ENCODE peak calls at places on chromosome 9, in nine cellular contexts. I, Y, B, C, A, W, M, S and U are unnamed samples.
A peak's percentile ranks its signal among the peaks of the same experiment; 100 is the strongest.

GRCh38 chr9:108776920-108777650 is 78.7 kb downstream of the ACTL7B start:
- DNase-seq in B (no peak), A (no peak), S (no peak), Y (peak; percentile 55), W (no peak), M (no peak), I (peak; percentile 43), C (no peak), U (no peak)

GRCh38 chr9:123514766-123515165 is 158.8 kb downstream of the CRB2 start:
- DNase-seq in B (no peak), C (no peak), W (no peak), A (no peak), Y (no peak), I (no peak), M (no peak), S (no peak), U (no peak)

GRCh38 chr9:69027355-69028097 is 8.0 kb upstream of the FXN start:
- DNase-seq in M (peak; percentile 53), C (no peak), S (no peak), W (no peak), Y (peak; percentile 45), I (no peak), B (peak; percentile 64), A (no peak), U (peak; percentile 69)

GRCh38 chr9:124000161-124000783 is 11.3 kb upstream of the LHX2 start:
- DNase-seq in M (no peak), S (no peak), B (no peak), A (peak; percentile 51), W (no peak), C (no peak), Y (no peak), I (no peak), U (no peak)

GRCh38 chr9:107667269-107667681 is 177.7 kb upstream of the KLF4 start:
- DNase-seq in A (no peak), B (no peak), M (peak; percentile 22), C (no peak), S (no peak), Y (no peak), I (no peak), W (no peak), U (no peak)

GRCh38 chr9:75451505-75451904 is 363.2 kb downstream of the OSTF1 start:
- DNase-seq in A (no peak), I (no peak), S (no peak), Y (no peak), M (no peak), C (no peak), W (no peak), B (no peak), U (no peak)

GRCh38 chr9:93049491-93049890 is 9.0 kb upstream of the SUSD3 start:
- DNase-seq in S (no peak), W (no peak), A (no peak), B (no peak), I (no peak), Y (no peak), M (no peak), C (no peak), U (no peak)

GRCh38 chr9:108473209-108474112 is 382.3 kb downstream of the ACTL7B start:
- DNase-seq in W (no peak), Y (peak; percentile 78), I (no peak), C (no peak), S (no peak), M (peak; percentile 74), A (no peak), B (peak; percentile 89), U (no peak)

GRCh38 chr9:126793686-126794417 is 11.0 kb upstream of the ZBTB43 start:
- DNase-seq in S (no peak), B (no peak), C (no peak), Y (peak; percentile 93), A (no peak), I (no peak), M (no peak), W (no peak), U (no peak)

GRCh38 chr9:137694962-137695875 is 76.4 kb downstream of the EHMT1 start:
- DNase-seq in I (peak; percentile 68), B (peak; percentile 61), W (no peak), S (peak; percentile 54), Y (no peak), A (no peak), C (peak; percentile 70), M (peak; percentile 39), U (peak; percentile 75)

GRCh38 chr9:16921855-16922254 is 51.4 kb upstream of the BNC2 start:
- DNase-seq in M (no peak), A (no peak), I (no peak), S (peak; percentile 13), W (no peak), B (peak; percentile 46), Y (peak; percentile 19), C (no peak), U (peak; percentile 0)

GRCh38 chr9:125754096-125754495 is 6.9 kb downstream of the PBX3 start:
- DNase-seq in M (no peak), S (no peak), B (no peak), A (no peak), W (no peak), C (no peak), I (no peak), Y (no peak), U (no peak)
- H3K27ac ChIP-seq in M (no peak overlapping the region), S (no peak overlapping the region), B (no peak overlapping the region), A (no peak overlapping the region), W (no peak overlapping the region), C (no peak overlapping the region), I (no peak overlapping the region), Y (no peak overlapping the region), U (no peak overlapping the region)

GRCh38 chr9:104075801-104076753 is 18.0 kb upstream of the SMC2 start:
- DNase-seq in Y (peak; percentile 91), W (no peak), S (no peak), M (no peak), A (no peak), B (no peak), I (no peak), C (no peak), U (no peak)
- H3K27ac ChIP-seq in Y (peak overlapping the region; percentile 98), W (peak overlapping the region; percentile 51), S (no peak overlapping the region), M (no peak overlapping the region), A (no peak overlapping the region), B (peak overlapping the region; percentile 22), I (no peak overlapping the region), C (no peak overlapping the region), U (no peak overlapping the region)

GRCh38 chr9:105643795-105644194 is 18.5 kb upstream of the TAL2 start:
- DNase-seq in S (no peak), I (no peak), A (no peak), Y (no peak), C (no peak), W (no peak), B (no peak), M (no peak), U (no peak)
- H3K27ac ChIP-seq in S (no peak overlapping the region), I (no peak overlapping the region), A (no peak overlapping the region), Y (no peak overlapping the region), C (no peak overlapping the region), W (no peak overlapping the region), B (no peak overlapping the region), M (no peak overlapping the region), U (no peak overlapping the region)

DNA sequence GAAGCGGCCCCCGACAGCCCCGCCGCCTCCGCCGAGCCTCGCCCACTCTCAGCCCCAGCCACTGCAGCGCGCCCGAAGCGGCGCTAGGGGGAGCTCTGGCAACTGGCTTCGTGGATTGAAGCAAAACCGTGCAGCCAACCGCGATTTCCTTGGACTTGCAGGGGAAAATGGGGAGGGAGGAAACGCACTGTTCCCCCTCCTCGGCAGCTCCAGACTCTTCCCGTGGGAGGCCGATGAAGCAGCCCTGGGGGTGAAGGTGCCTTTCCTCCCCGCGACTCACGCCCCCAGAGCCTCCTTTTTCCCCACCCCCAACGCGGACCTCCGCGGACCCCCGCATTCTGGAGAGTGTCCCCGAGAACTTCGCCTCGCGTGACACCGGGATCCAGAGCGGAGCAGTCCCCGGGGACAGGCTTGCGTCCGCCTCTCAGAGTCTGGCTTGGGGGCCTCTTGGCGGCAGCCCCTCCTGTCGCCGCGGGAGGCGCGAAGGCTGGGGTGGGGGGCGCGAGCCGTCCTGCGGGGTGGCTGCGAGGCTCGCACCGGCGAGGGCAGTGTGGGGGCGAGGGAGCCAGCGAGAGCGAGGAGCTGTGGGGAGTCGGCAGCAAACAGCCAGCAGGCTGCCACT is 3.8 kb downstream of the IER5L start:
- DNase-seq in Y (peak; percentile 74), A (peak; percentile 96), S (no peak), C (peak; percentile 93), I (peak; percentile 94), W (peak; percentile 95), M (peak; percentile 81), B (peak; percentile 93), U (peak; percentile 85)
- H3K27ac ChIP-seq in Y (peak overlapping the region; percentile 63), A (peak overlapping the region; percentile 96), S (no peak overlapping the region), C (peak overlapping the region; percentile 94), I (peak overlapping the region; percentile 98), W (peak overlapping the region; percentile 82), M (peak overlapping the region; percentile 91), B (peak overlapping the region; percentile 99), U (peak overlapping the region; percentile 93)

GRCh38 chr9:83969602-83970001 is 10.4 kb downstream of the HNRNPK start:
- DNase-seq in C (no peak), I (no peak), W (no peak), Y (no peak), B (no peak), M (no peak), A (no peak), S (no peak), U (no peak)
- H3K27ac ChIP-seq in C (no peak overlapping the region), I (no peak overlapping the region), W (no peak overlapping the region), Y (no peak overlapping the region), B (no peak overlapping the region), M (no peak overlapping the region), A (no peak overlapping the region), S (no peak overlapping the region), U (no peak overlapping the region)

DNA sequence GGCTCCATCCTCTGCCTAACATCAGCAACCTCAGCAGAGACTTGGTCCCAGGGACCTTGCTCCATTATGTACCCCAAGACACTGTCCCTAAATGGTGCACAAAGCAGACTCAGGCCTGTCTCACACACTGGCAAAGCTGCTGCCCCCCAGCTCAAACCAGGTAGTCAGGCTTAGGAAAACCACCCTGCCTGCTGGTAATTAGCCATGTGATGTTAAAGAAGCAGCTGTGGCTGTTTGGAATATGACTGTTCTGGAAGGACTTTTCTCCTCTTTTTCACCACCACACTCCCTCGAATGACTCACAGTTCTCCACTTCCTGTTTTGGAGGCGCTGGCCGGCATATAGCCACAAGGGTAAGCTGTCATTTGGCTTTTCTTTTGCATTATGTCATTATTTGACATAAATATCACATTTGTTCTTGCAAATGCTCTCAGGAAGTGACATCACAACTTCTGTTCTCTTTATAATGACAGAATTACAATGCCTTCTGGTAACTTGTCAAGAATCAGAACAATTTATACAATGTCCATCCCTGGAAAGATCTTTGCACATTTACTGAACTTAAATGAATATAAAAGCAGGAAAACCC is 113.9 kb downstream of the SUSD1 start:
- DNase-seq in Y (peak; percentile 97), A (peak; percentile 82), C (no peak), S (no peak), W (peak; percentile 88), B (peak; percentile 80), I (peak; percentile 55), M (peak; percentile 98), U (peak; percentile 84)
- H3K27ac ChIP-seq in Y (peak overlapping the region; percentile 82), A (peak overlapping the region; percentile 79), C (peak overlapping the region; percentile 75), S (no peak overlapping the region), W (peak overlapping the region; percentile 82), B (peak overlapping the region; percentile 74), I (peak overlapping the region; percentile 88), M (peak overlapping the region; percentile 97), U (peak overlapping the region; percentile 83)

DNA sequence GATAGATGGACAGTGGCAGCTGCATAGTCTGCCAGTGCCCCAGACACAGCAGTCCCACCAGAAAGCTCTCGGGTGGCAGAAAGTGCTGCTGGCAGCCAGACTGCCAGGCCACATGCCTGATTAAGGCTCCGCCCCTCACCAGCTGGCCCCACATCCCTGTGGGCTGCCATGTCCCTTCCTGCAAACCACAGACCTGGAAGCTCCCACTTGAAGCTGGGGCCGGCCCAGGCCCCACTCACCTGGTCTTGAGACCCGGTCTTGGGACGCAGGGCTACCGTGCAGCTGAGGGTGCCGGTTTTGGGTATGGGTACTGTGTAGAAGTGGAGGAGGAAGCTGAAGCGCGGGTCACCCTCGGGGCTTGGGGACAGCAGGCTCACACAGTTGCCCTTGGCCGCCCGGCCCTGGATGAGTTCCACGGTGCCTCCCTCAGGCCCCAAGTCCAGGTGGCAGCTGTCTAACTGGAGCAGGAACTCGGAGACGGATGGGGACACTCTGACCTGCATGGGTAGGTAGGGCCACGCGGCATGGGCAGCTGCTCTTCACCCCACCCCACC is 15.3 kb downstream of the FPGS start:
- DNase-seq in M (no peak), W (no peak), S (no peak), A (no peak), I (no peak), Y (no peak), C (peak; percentile 47), B (no peak), U (no peak)
- H3K27ac ChIP-seq in M (no peak overlapping the region), W (no peak overlapping the region), S (no peak overlapping the region), A (no peak overlapping the region), I (no peak overlapping the region), Y (no peak overlapping the region), C (no peak overlapping the region), B (no peak overlapping the region), U (no peak overlapping the region)